ENCODE peak calls at places on chromosomes 6 and 20, in ten cellular contexts. A, Y, U, O, X, M, C, N, G and L are unnamed samples.

GRCh38 chr20:61951695-61952533 is 113.8 kb downstream of the TAF4 start:
- DNase-seq in M (no peak), O (no peak), Y (no peak), A (no peak), N (no peak), U (no peak), G (no peak), C (no peak), X (no peak), L (no peak)

GRCh38 chr6:64085126-64085525 is 449.5 kb downstream of the PHF3 start:
- DNase-seq in N (no peak), O (no peak), C (no peak), Y (no peak), U (no peak), X (no peak), A (no peak), G (no peak), M (no peak), L (no peak)

GRCh38 chr20:59137532-59137931 is 26.1 kb upstream of the ZNF831 start:
- DNase-seq in N (no peak), C (no peak), Y (no peak), A (no peak), O (no peak), M (no peak), X (no peak), G (no peak), U (no peak), L (no peak)

GRCh38 chr6:14863896-14864850 is 381.7 kb upstream of the JARID2 start:
- DNase-seq in G (no peak), C (no peak), A (peak), Y (no peak), N (no peak), O (no peak), M (no peak), U (no peak), X (no peak), L (no peak)

GRCh38 chr6:115396112-115396906 is 664.4 kb downstream of the FRK start:
- DNase-seq in U (no peak), A (no peak), Y (no peak), N (no peak), C (no peak), G (no peak), M (no peak), X (no peak), O (no peak), L (no peak)

GRCh38 chr6:106116125-106116524 is 30.0 kb downstream of the PRDM1 start:
- DNase-seq in A (no peak), U (peak), Y (no peak), C (peak), N (no peak), M (no peak), O (no peak), X (no peak), G (no peak), L (no peak)

GRCh38 chr6:130632288-130632687 is 194.9 kb upstream of the SMLR1 start:
- DNase-seq in Y (no peak), M (peak), A (no peak), X (no peak), O (no peak), N (no peak), U (no peak), G (peak), C (peak), L (no peak)

GRCh38 chr20:1707588-1708449 is 50.2 kb upstream of the SIRPG start:
- DNase-seq in G (no peak), A (no peak), Y (no peak), U (no peak), X (no peak), O (no peak), C (no peak), N (no peak), M (no peak), L (no peak)

GRCh38 chr6:143260857-143261256 is 189.6 kb downstream of the ADAT2 start:
- DNase-seq in Y (no peak), C (no peak), O (no peak), A (no peak), X (no peak), N (no peak), G (no peak), M (no peak), U (no peak), L (no peak)